ENCODE peak calls at places on chromosomes 3 and 15, in ten cellular contexts. One of them, this sample, is unnamed.

GRCh38 chr15:82044373-82045178 is 1.2 kb downstream of the MEX3B start:
- DNase-seq in heart left ventricle: peak; percentile 41
- DNase-seq in body of pancreas: peak; percentile 18
- DNase-seq in ovary: peak; percentile 30
- DNase-seq in K562: no peak
- DNase-seq in IMR-90: peak; percentile 81
- DNase-seq in tibial nerve: peak; percentile 15
- DNase-seq in sigmoid colon: peak; percentile 79
- DNase-seq in breast epithelium: no peak
- DNase-seq in uterus: peak; percentile 49
- DNase-seq in this sample: peak; percentile 36

GRCh38 chr15:78859971-78860733 is 12.5 kb upstream of the MORF4L1 start:
- DNase-seq in heart left ventricle: peak; percentile 43
- DNase-seq in body of pancreas: peak; percentile 87
- DNase-seq in ovary: peak; percentile 50
- DNase-seq in K562: peak; percentile 87
- DNase-seq in IMR-90: peak; percentile 81
- DNase-seq in tibial nerve: no peak
- DNase-seq in sigmoid colon: peak; percentile 86
- DNase-seq in breast epithelium: peak; percentile 60
- DNase-seq in uterus: peak; percentile 75
- DNase-seq in this sample: peak; percentile 83

GRCh38 chr3:99948467-99949089 is 130.9 kb downstream of the CMSS1 start:
- DNase-seq in heart left ventricle: no peak
- DNase-seq in body of pancreas: no peak
- DNase-seq in ovary: no peak
- DNase-seq in K562: no peak
- DNase-seq in IMR-90: no peak
- DNase-seq in tibial nerve: no peak
- DNase-seq in sigmoid colon: no peak
- DNase-seq in breast epithelium: no peak
- DNase-seq in uterus: no peak
- DNase-seq in this sample: no peak

GRCh38 chr3:15292765-15293522 is 39.4 kb downstream of the SH3BP5 start:
- DNase-seq in heart left ventricle: peak; percentile 54
- DNase-seq in body of pancreas: peak; percentile 42
- DNase-seq in ovary: peak; percentile 77
- DNase-seq in K562: no peak
- DNase-seq in IMR-90: peak; percentile 44
- DNase-seq in tibial nerve: no peak
- DNase-seq in sigmoid colon: peak; percentile 85
- DNase-seq in breast epithelium: no peak
- DNase-seq in uterus: peak; percentile 84
- DNase-seq in this sample: no peak

GRCh38 chr3:130894130-130894872 is 417 bp downstream of the ATP2C1 start:
- DNase-seq in heart left ventricle: peak; percentile 27
- DNase-seq in body of pancreas: peak; percentile 42
- DNase-seq in ovary: peak; percentile 36
- DNase-seq in K562: peak; percentile 54
- DNase-seq in IMR-90: no peak
- DNase-seq in tibial nerve: no peak
- DNase-seq in sigmoid colon: peak; percentile 67
- DNase-seq in breast epithelium: no peak
- DNase-seq in uterus: peak; percentile 39
- DNase-seq in this sample: peak; percentile 76

GRCh38 chr3:135896613-135897012 is 68.9 kb upstream of the PPP2R3A start:
- DNase-seq in heart left ventricle: no peak
- DNase-seq in body of pancreas: no peak
- DNase-seq in ovary: no peak
- DNase-seq in K562: no peak
- DNase-seq in IMR-90: peak; percentile 48
- DNase-seq in tibial nerve: no peak
- DNase-seq in sigmoid colon: no peak
- DNase-seq in breast epithelium: no peak
- DNase-seq in uterus: no peak
- DNase-seq in this sample: no peak

GRCh38 chr15:84400820-84401219 is 165.2 kb downstream of the GOLGA6L4 start:
- DNase-seq in heart left ventricle: no peak
- DNase-seq in body of pancreas: no peak
- DNase-seq in ovary: peak; percentile 3
- DNase-seq in K562: no peak
- DNase-seq in IMR-90: no peak
- DNase-seq in tibial nerve: no peak
- DNase-seq in sigmoid colon: no peak
- DNase-seq in breast epithelium: no peak
- DNase-seq in uterus: no peak
- DNase-seq in this sample: no peak

GRCh38 chr15:52800852-52801747 is 11.0 kb upstream of the ONECUT1 start:
- DNase-seq in heart left ventricle: no peak
- DNase-seq in body of pancreas: no peak
- DNase-seq in ovary: no peak
- DNase-seq in K562: no peak
- DNase-seq in IMR-90: no peak
- DNase-seq in tibial nerve: no peak
- DNase-seq in sigmoid colon: no peak
- DNase-seq in breast epithelium: no peak
- DNase-seq in uterus: no peak
- DNase-seq in this sample: no peak

GRCh38 chr3:156135921-156136655 is 15.7 kb downstream of the KCNAB1 start:
- DNase-seq in heart left ventricle: no peak
- DNase-seq in body of pancreas: no peak
- DNase-seq in ovary: no peak
- DNase-seq in K562: peak; percentile 9
- DNase-seq in IMR-90: no peak
- DNase-seq in tibial nerve: no peak
- DNase-seq in sigmoid colon: no peak
- DNase-seq in breast epithelium: no peak
- DNase-seq in uterus: no peak
- DNase-seq in this sample: peak; percentile 3

GRCh38 chr3:65888980-65889706 is 149.6 kb downstream of the MAGI1 start:
- DNase-seq in heart left ventricle: peak; percentile 19
- DNase-seq in body of pancreas: no peak
- DNase-seq in ovary: no peak
- DNase-seq in K562: no peak
- DNase-seq in IMR-90: peak; percentile 98
- DNase-seq in tibial nerve: no peak
- DNase-seq in sigmoid colon: no peak
- DNase-seq in breast epithelium: no peak
- DNase-seq in uterus: no peak
- DNase-seq in this sample: no peak

GRCh38 chr3:16370503-16370871 is 105.5 kb downstream of the OXNAD1 start:
- DNase-seq in heart left ventricle: no peak
- DNase-seq in body of pancreas: no peak
- DNase-seq in ovary: no peak
- DNase-seq in K562: no peak
- DNase-seq in IMR-90: no peak
- DNase-seq in tibial nerve: no peak
- DNase-seq in sigmoid colon: no peak
- DNase-seq in breast epithelium: no peak
- DNase-seq in uterus: no peak
- DNase-seq in this sample: no peak

GRCh38 chr15:81284256-81285031 is 39.5 kb downstream of the STARD5 start:
- DNase-seq in heart left ventricle: no peak
- DNase-seq in body of pancreas: no peak
- DNase-seq in ovary: no peak
- DNase-seq in K562: no peak
- DNase-seq in IMR-90: no peak
- DNase-seq in tibial nerve: no peak
- DNase-seq in sigmoid colon: no peak
- DNase-seq in breast epithelium: no peak
- DNase-seq in uterus: no peak
- DNase-seq in this sample: no peak

GRCh38 chr3:142563491-142563997 is 15.0 kb downstream of the ATR start:
- DNase-seq in heart left ventricle: no peak
- DNase-seq in body of pancreas: no peak
- DNase-seq in ovary: no peak
- DNase-seq in K562: no peak
- DNase-seq in IMR-90: no peak
- DNase-seq in tibial nerve: no peak
- DNase-seq in sigmoid colon: no peak
- DNase-seq in breast epithelium: no peak
- DNase-seq in uterus: no peak
- DNase-seq in this sample: no peak

GRCh38 chr3:47877288-47877687 is 74.3 kb downstream of the DHX30 start:
- DNase-seq in heart left ventricle: no peak
- DNase-seq in body of pancreas: no peak
- DNase-seq in ovary: no peak
- DNase-seq in K562: no peak
- DNase-seq in IMR-90: peak; percentile 37
- DNase-seq in tibial nerve: no peak
- DNase-seq in sigmoid colon: no peak
- DNase-seq in breast epithelium: no peak
- DNase-seq in uterus: no peak
- DNase-seq in this sample: no peak

DNA sequence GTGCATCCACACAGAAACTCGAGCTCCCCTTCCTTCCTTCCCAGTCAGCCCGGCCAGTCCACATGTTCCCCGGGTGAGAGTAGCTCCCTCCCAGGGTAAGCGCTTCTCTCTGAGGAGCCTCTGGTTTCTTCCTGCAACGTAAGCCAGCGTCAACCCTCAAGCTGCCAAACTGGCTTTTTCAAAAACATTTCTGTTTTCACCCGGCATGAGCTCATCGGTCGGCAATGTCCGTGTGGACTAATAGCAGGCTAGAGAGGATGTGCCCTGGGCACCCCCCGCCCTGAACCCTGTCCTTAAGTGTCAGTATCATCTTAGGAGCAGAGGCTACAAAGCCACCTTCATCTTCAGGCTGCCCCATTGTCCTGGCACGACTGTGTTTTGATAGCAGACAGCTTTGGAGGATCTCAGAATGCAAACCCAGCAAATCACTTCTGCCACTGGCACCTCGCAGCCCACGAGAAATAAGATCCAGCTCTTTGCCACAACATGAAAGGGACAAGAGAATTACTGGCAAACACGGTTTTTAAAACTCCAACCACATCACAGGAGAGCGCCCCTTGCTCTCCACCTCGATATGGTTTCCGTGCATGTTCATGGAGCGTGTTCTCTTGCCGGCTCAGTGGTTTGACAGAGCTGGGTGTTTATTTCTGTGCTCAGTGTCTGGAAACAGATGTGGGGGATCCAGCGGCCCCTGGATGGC is 9.9 kb downstream of the ALDH1A3 start:
- DNase-seq in heart left ventricle: peak; percentile 56
- DNase-seq in body of pancreas: peak; percentile 39
- DNase-seq in ovary: peak; percentile 42
- DNase-seq in K562: no peak
- DNase-seq in IMR-90: peak; percentile 85
- DNase-seq in tibial nerve: peak; percentile 39
- DNase-seq in sigmoid colon: peak; percentile 85
- DNase-seq in breast epithelium: peak; percentile 63
- DNase-seq in uterus: peak; percentile 79
- DNase-seq in this sample: no peak
- TF ChIP-seq POLR2A in heart left ventricle: no peak
- TF ChIP-seq POLR2A in body of pancreas: peak; percentile 19
- TF ChIP-seq POLR2A in ovary: no peak
- TF ChIP-seq POLR2A in K562: no peak
- TF ChIP-seq POLR2A in IMR-90: no peak
- TF ChIP-seq POLR2A in tibial nerve: no peak
- TF ChIP-seq POLR2A in sigmoid colon: no peak
- TF ChIP-seq POLR2A in breast epithelium: no peak
- TF ChIP-seq POLR2A in uterus: no peak
- TF ChIP-seq POLR2A in this sample: no peak

GRCh38 chr15:45048784-45049631 is 26.0 kb downstream of the SORD start:
- DNase-seq in heart left ventricle: no peak
- DNase-seq in body of pancreas: no peak
- DNase-seq in ovary: no peak
- DNase-seq in K562: peak; percentile 94
- DNase-seq in IMR-90: peak; percentile 40
- DNase-seq in tibial nerve: no peak
- DNase-seq in sigmoid colon: no peak
- DNase-seq in breast epithelium: no peak
- DNase-seq in uterus: no peak
- DNase-seq in this sample: peak; percentile 76
- TF ChIP-seq POLR2A in heart left ventricle: no peak
- TF ChIP-seq POLR2A in body of pancreas: no peak
- TF ChIP-seq POLR2A in ovary: no peak
- TF ChIP-seq POLR2A in K562: no peak
- TF ChIP-seq POLR2A in IMR-90: no peak
- TF ChIP-seq POLR2A in tibial nerve: no peak
- TF ChIP-seq POLR2A in sigmoid colon: no peak
- TF ChIP-seq POLR2A in breast epithelium: no peak
- TF ChIP-seq POLR2A in uterus: no peak
- TF ChIP-seq POLR2A in this sample: no peak

DNA sequence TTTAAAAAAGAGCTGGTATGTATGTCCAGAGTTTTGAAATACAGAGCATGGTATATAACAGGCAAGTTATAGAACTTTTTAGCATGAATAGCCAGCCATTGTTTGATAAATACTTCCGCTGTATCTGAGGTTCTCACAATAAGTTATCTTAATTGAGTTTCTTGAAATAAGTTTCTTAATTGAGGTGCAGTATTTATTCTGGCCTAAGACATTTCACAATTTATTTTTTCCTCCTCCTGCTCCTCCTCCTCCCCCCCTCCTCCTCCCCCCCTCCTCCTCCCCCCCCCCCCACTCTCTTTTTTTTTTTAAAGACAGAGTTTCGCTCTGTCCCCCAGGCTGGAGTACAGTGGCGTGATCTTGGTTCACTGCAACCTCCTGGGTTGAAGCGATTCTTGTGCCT is 83.4 kb downstream of the VPS8 start:
- DNase-seq in heart left ventricle: no peak
- DNase-seq in body of pancreas: no peak
- DNase-seq in ovary: no peak
- DNase-seq in K562: no peak
- DNase-seq in IMR-90: no peak
- DNase-seq in tibial nerve: no peak
- DNase-seq in sigmoid colon: no peak
- DNase-seq in breast epithelium: no peak
- DNase-seq in uterus: no peak
- DNase-seq in this sample: no peak
- TF ChIP-seq POLR2A in heart left ventricle: no peak
- TF ChIP-seq POLR2A in body of pancreas: no peak
- TF ChIP-seq POLR2A in ovary: no peak
- TF ChIP-seq POLR2A in K562: no peak
- TF ChIP-seq POLR2A in IMR-90: no peak
- TF ChIP-seq POLR2A in tibial nerve: no peak
- TF ChIP-seq POLR2A in sigmoid colon: no peak
- TF ChIP-seq POLR2A in breast epithelium: no peak
- TF ChIP-seq POLR2A in uterus: no peak
- TF ChIP-seq POLR2A in this sample: no peak

DNA sequence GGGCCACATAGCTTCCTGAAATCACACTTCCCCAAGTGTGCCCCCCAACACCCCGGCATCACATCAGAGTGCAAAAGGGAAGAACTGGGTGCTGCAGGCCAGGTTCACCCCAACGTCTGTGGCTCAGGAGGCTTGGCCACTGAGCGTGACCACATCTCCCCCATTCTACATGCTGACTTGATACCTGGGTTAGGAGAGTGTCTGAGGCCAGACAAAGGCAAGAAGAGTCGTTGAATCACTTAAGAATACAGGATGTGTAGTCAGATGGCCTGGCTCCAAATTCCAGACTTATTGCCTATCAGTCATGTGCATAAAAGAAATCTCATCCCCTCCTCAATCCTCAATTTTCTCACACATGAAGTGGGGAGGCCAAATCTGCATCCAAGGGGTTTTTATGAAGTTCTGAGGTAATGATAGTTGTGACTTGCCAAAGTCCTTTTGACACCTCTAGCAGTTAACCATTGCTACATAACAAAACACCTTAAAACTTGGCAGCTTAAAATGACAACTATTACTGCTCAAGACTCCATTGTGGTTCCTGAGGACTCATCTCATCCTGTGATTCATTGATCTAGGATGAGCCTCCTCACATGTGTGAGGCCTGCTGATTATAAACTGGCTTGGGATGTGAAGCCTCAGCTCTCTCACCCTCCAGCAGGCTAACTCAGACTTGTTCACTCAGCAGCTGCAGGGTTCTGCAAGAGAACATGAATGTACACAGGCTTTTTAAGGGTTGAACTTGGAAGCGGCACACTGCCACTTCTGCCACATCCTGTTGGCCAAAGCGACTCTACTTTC is 138.8 kb upstream of the TLE3 start:
- DNase-seq in heart left ventricle: no peak
- DNase-seq in body of pancreas: no peak
- DNase-seq in ovary: no peak
- DNase-seq in K562: no peak
- DNase-seq in IMR-90: peak; percentile 81
- DNase-seq in tibial nerve: no peak
- DNase-seq in sigmoid colon: peak; percentile 44
- DNase-seq in breast epithelium: no peak
- DNase-seq in uterus: no peak
- DNase-seq in this sample: no peak
- TF ChIP-seq POLR2A in heart left ventricle: no peak
- TF ChIP-seq POLR2A in body of pancreas: no peak
- TF ChIP-seq POLR2A in ovary: no peak
- TF ChIP-seq POLR2A in K562: no peak
- TF ChIP-seq POLR2A in IMR-90: no peak
- TF ChIP-seq POLR2A in tibial nerve: no peak
- TF ChIP-seq POLR2A in sigmoid colon: no peak
- TF ChIP-seq POLR2A in breast epithelium: no peak
- TF ChIP-seq POLR2A in uterus: no peak
- TF ChIP-seq POLR2A in this sample: no peak

This sample was measured in erythroblast.